ENCODE peak calls at places on chromosomes 4 and X, in nine cellular contexts. One of them, this sample, is unnamed.

GRCh38 chrX:84155938-84156337 is 32.1 kb downstream of the RPS6KA6 start:
- DNase-seq in CD4-positive, alpha-beta T cell: no peak
- DNase-seq in OCI-LY7: no peak
- DNase-seq in MCF 10A: peak
- DNase-seq in H9: no peak
- DNase-seq in body of pancreas: no peak
- DNase-seq in upper lobe of right lung: no peak
- DNase-seq in lower leg skin: no peak
- DNase-seq in AG04449: no peak
- DNase-seq in this sample: no peak

GRCh38 chr4:1058198-1058996 is 47.0 kb downstream of the FGFRL1 start:
- DNase-seq in CD4-positive, alpha-beta T cell: no peak
- DNase-seq in OCI-LY7: no peak
- DNase-seq in MCF 10A: no peak
- DNase-seq in H9: peak
- DNase-seq in body of pancreas: no peak
- DNase-seq in upper lobe of right lung: peak
- DNase-seq in lower leg skin: no peak
- DNase-seq in AG04449: no peak
- DNase-seq in this sample: no peak

GRCh38 chr4:17787315-17787714 is 5.9 kb upstream of the FAM184B start:
- DNase-seq in CD4-positive, alpha-beta T cell: no peak
- DNase-seq in OCI-LY7: no peak
- DNase-seq in MCF 10A: peak
- DNase-seq in H9: no peak
- DNase-seq in body of pancreas: no peak
- DNase-seq in upper lobe of right lung: no peak
- DNase-seq in lower leg skin: no peak
- DNase-seq in AG04449: no peak
- DNase-seq in this sample: no peak

GRCh38 chrX:63418211-63418610 is 67.1 kb upstream of the SPIN4 start:
- DNase-seq in CD4-positive, alpha-beta T cell: no peak
- DNase-seq in OCI-LY7: no peak
- DNase-seq in MCF 10A: no peak
- DNase-seq in H9: no peak
- DNase-seq in body of pancreas: no peak
- DNase-seq in upper lobe of right lung: no peak
- DNase-seq in lower leg skin: no peak
- DNase-seq in AG04449: no peak
- DNase-seq in this sample: no peak

GRCh38 chr4:163587867-163588266 is 93.4 kb downstream of the TMA16 start:
- DNase-seq in CD4-positive, alpha-beta T cell: no peak
- DNase-seq in OCI-LY7: peak
- DNase-seq in MCF 10A: no peak
- DNase-seq in H9: no peak
- DNase-seq in body of pancreas: no peak
- DNase-seq in upper lobe of right lung: no peak
- DNase-seq in lower leg skin: no peak
- DNase-seq in AG04449: no peak
- DNase-seq in this sample: no peak

GRCh38 chrX:16418650-16419049 is 231.3 kb upstream of the S100G start:
- DNase-seq in CD4-positive, alpha-beta T cell: no peak
- DNase-seq in OCI-LY7: no peak
- DNase-seq in MCF 10A: no peak
- DNase-seq in H9: no peak
- DNase-seq in body of pancreas: no peak
- DNase-seq in upper lobe of right lung: no peak
- DNase-seq in lower leg skin: no peak
- DNase-seq in AG04449: no peak
- DNase-seq in this sample: no peak

GRCh38 chr4:126346654-126347053 is 1031.9 kb downstream of the FAT4 start:
- DNase-seq in CD4-positive, alpha-beta T cell: no peak
- DNase-seq in OCI-LY7: no peak
- DNase-seq in MCF 10A: no peak
- DNase-seq in H9: no peak
- DNase-seq in body of pancreas: no peak
- DNase-seq in upper lobe of right lung: no peak
- DNase-seq in lower leg skin: no peak
- DNase-seq in AG04449: no peak
- DNase-seq in this sample: no peak

GRCh38 chrX:20061869-20062254 is 54.8 kb downstream of the MAP7D2 start:
- DNase-seq in CD4-positive, alpha-beta T cell: no peak
- DNase-seq in OCI-LY7: no peak
- DNase-seq in MCF 10A: peak
- DNase-seq in H9: no peak
- DNase-seq in body of pancreas: no peak
- DNase-seq in upper lobe of right lung: no peak
- DNase-seq in lower leg skin: no peak
- DNase-seq in AG04449: no peak
- DNase-seq in this sample: no peak

GRCh38 chr4:176044589-176044951 is 21.1 kb upstream of the WDR17 start:
- DNase-seq in CD4-positive, alpha-beta T cell: no peak
- DNase-seq in OCI-LY7: no peak
- DNase-seq in MCF 10A: no peak
- DNase-seq in H9: no peak
- DNase-seq in body of pancreas: no peak
- DNase-seq in upper lobe of right lung: no peak
- DNase-seq in lower leg skin: no peak
- DNase-seq in AG04449: no peak
- DNase-seq in this sample: no peak

GRCh38 chrX:88613338-88613737 is 133.7 kb upstream of the CPXCR1 start:
- DNase-seq in CD4-positive, alpha-beta T cell: no peak
- DNase-seq in OCI-LY7: no peak
- DNase-seq in MCF 10A: peak
- DNase-seq in H9: peak
- DNase-seq in body of pancreas: no peak
- DNase-seq in upper lobe of right lung: no peak
- DNase-seq in lower leg skin: no peak
- DNase-seq in AG04449: no peak
- DNase-seq in this sample: no peak

GRCh38 chr4:139554726-139555072 is 1.3 kb downstream of the SETD7 start:
- DNase-seq in CD4-positive, alpha-beta T cell: no peak
- DNase-seq in OCI-LY7: no peak
- DNase-seq in MCF 10A: no peak
- DNase-seq in H9: no peak
- DNase-seq in body of pancreas: no peak
- DNase-seq in upper lobe of right lung: no peak
- DNase-seq in lower leg skin: no peak
- DNase-seq in AG04449: no peak
- DNase-seq in this sample: no peak

GRCh38 chr4:112857461-112857860 is 192.0 kb upstream of the ANK2 start:
- DNase-seq in CD4-positive, alpha-beta T cell: no peak
- DNase-seq in OCI-LY7: no peak
- DNase-seq in MCF 10A: peak
- DNase-seq in H9: no peak
- DNase-seq in body of pancreas: peak
- DNase-seq in upper lobe of right lung: no peak
- DNase-seq in lower leg skin: peak
- DNase-seq in AG04449: peak
- DNase-seq in this sample: no peak

GRCh38 chr4:3426465-3427133 is 15.2 kb upstream of the HGFAC start:
- DNase-seq in CD4-positive, alpha-beta T cell: no peak
- DNase-seq in OCI-LY7: peak
- DNase-seq in MCF 10A: no peak
- DNase-seq in H9: no peak
- DNase-seq in body of pancreas: no peak
- DNase-seq in upper lobe of right lung: no peak
- DNase-seq in lower leg skin: no peak
- DNase-seq in AG04449: no peak
- DNase-seq in this sample: no peak

GRCh38 chrX:41027388-41027787 is 57.9 kb upstream of the USP9X start:
- DNase-seq in CD4-positive, alpha-beta T cell: no peak
- DNase-seq in OCI-LY7: no peak
- DNase-seq in MCF 10A: peak
- DNase-seq in H9: no peak
- DNase-seq in body of pancreas: no peak
- DNase-seq in upper lobe of right lung: no peak
- DNase-seq in lower leg skin: peak
- DNase-seq in AG04449: peak
- DNase-seq in this sample: no peak

GRCh38 chr4:87697272-87697671 is 47.2 kb downstream of the DMP1 start:
- DNase-seq in CD4-positive, alpha-beta T cell: no peak
- DNase-seq in OCI-LY7: no peak
- DNase-seq in MCF 10A: no peak
- DNase-seq in H9: no peak
- DNase-seq in body of pancreas: no peak
- DNase-seq in upper lobe of right lung: no peak
- DNase-seq in lower leg skin: no peak
- DNase-seq in AG04449: no peak
- DNase-seq in this sample: no peak

GRCh38 chr4:182246401-182247205 is 3.4 kb downstream of the TENM3 start:
- DNase-seq in CD4-positive, alpha-beta T cell: no peak
- DNase-seq in OCI-LY7: no peak
- DNase-seq in MCF 10A: peak
- DNase-seq in H9: no peak
- DNase-seq in body of pancreas: peak
- DNase-seq in upper lobe of right lung: no peak
- DNase-seq in lower leg skin: no peak
- DNase-seq in AG04449: no peak
- DNase-seq in this sample: peak

GRCh38 chr4:172356002-172356401 is 542.8 kb downstream of the GALNTL6 start:
- DNase-seq in CD4-positive, alpha-beta T cell: no peak
- DNase-seq in OCI-LY7: no peak
- DNase-seq in MCF 10A: no peak
- DNase-seq in H9: no peak
- DNase-seq in body of pancreas: no peak
- DNase-seq in upper lobe of right lung: no peak
- DNase-seq in lower leg skin: no peak
- DNase-seq in AG04449: no peak
- DNase-seq in this sample: no peak

GRCh38 chr4:158775091-158775651 is 6.3 kb downstream of the FNIP2 start:
- DNase-seq in CD4-positive, alpha-beta T cell: no peak
- DNase-seq in OCI-LY7: no peak
- DNase-seq in MCF 10A: peak
- DNase-seq in H9: no peak
- DNase-seq in body of pancreas: no peak
- DNase-seq in upper lobe of right lung: no peak
- DNase-seq in lower leg skin: peak
- DNase-seq in AG04449: no peak
- DNase-seq in this sample: no peak

DNA sequence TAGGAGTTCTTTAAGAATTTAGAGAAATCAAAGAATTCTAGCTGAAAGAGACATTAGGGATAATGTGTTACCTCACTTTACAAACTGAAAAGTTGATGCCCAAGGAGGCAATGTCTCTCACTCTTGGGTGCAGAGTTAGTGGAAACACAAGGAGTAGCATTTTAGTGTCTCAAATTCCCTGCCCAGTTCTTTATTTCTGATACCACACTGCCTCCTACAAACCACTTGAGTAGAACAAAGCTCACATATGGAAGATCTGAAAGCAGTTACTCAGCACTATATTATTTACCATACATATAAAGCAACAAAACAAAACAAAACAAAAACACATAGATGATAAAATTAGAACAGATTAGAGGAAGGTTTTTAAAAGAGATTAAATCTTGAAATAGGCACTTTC is 124.2 kb downstream of the REELD1 start:
- DNase-seq in CD4-positive, alpha-beta T cell: no peak
- DNase-seq in OCI-LY7: no peak
- DNase-seq in MCF 10A: no peak
- DNase-seq in H9: no peak
- DNase-seq in body of pancreas: no peak
- DNase-seq in upper lobe of right lung: no peak
- DNase-seq in lower leg skin: no peak
- DNase-seq in AG04449: no peak
- DNase-seq in this sample: no peak
- TF ChIP-seq CTCF in CD4-positive, alpha-beta T cell: no peak
- TF ChIP-seq CTCF in OCI-LY7: no peak
- TF ChIP-seq CTCF in MCF 10A: no peak
- TF ChIP-seq CTCF in H9: peak
- TF ChIP-seq CTCF in body of pancreas: no peak
- TF ChIP-seq CTCF in upper lobe of right lung: no peak
- TF ChIP-seq CTCF in lower leg skin: no peak
- TF ChIP-seq CTCF in AG04449: no peak
- TF ChIP-seq CTCF in this sample: no peak

GRCh38 chrX:46576458-46576857 is 2.9 kb downstream of the CHST7 start:
- DNase-seq in CD4-positive, alpha-beta T cell: no peak
- DNase-seq in OCI-LY7: no peak
- DNase-seq in MCF 10A: no peak
- DNase-seq in H9: no peak
- DNase-seq in body of pancreas: peak
- DNase-seq in upper lobe of right lung: no peak
- DNase-seq in lower leg skin: peak
- DNase-seq in AG04449: no peak
- DNase-seq in this sample: no peak
- TF ChIP-seq CTCF in CD4-positive, alpha-beta T cell: no peak
- TF ChIP-seq CTCF in OCI-LY7: no peak
- TF ChIP-seq CTCF in MCF 10A: no peak
- TF ChIP-seq CTCF in H9: no peak
- TF ChIP-seq CTCF in body of pancreas: no peak
- TF ChIP-seq CTCF in upper lobe of right lung: no peak
- TF ChIP-seq CTCF in lower leg skin: no peak
- TF ChIP-seq CTCF in AG04449: no peak
- TF ChIP-seq CTCF in this sample: no peak

GRCh38 chr4:7189475-7190277 is 2.7 kb upstream of the SORCS2 start:
- DNase-seq in CD4-positive, alpha-beta T cell: no peak
- DNase-seq in OCI-LY7: peak
- DNase-seq in MCF 10A: no peak
- DNase-seq in H9: peak
- DNase-seq in body of pancreas: peak
- DNase-seq in upper lobe of right lung: peak
- DNase-seq in lower leg skin: no peak
- DNase-seq in AG04449: no peak
- DNase-seq in this sample: no peak
- TF ChIP-seq CTCF in CD4-positive, alpha-beta T cell: no peak
- TF ChIP-seq CTCF in OCI-LY7: peak
- TF ChIP-seq CTCF in MCF 10A: no peak
- TF ChIP-seq CTCF in H9: peak
- TF ChIP-seq CTCF in body of pancreas: peak
- TF ChIP-seq CTCF in upper lobe of right lung: no peak
- TF ChIP-seq CTCF in lower leg skin: no peak
- TF ChIP-seq CTCF in AG04449: no peak
- TF ChIP-seq CTCF in this sample: no peak

DNA sequence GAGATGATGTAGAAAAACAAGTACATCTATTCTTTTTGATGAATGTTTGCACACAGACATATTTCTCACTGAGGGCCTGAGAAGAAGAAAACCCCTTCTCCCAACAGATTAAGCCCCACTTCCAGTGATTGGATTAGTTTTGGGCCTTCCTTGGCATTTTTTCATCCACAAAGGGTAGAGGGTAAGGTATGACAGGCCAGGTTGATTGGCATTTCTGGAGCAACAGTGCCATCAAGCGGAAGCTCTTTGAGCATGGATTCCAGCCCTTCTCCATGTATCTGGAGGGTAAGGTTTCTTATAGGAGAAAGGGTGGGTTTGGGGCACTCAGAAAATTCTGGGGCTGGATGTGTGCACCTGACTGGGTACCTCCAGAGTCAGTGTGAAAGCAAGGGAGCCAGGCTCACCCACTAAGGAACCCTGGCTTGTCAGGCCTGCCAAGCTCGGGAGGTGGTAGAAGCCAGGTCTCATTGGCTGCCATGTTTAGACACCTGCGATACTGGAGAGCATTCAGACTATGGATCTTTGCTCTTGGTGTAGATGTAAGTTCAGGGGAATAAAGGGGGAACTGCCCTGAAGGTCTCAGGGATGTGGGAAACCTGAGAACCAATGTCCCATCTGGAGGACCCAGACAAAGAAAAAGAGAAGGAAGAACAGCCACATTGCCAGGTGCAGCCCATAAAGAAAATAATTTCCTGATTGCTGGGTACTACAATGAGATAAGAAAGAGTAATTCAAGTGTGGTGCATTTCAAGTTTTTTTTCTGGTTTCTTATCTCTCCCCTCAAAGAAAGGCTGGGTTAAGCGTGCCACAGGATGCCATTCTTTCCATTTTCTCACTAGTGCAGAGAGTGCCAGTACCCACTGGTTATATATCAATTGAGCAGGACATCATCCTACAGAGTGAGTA is 222.3 kb upstream of the AGTR2 start:
- DNase-seq in CD4-positive, alpha-beta T cell: no peak
- DNase-seq in OCI-LY7: no peak
- DNase-seq in MCF 10A: peak
- DNase-seq in H9: no peak
- DNase-seq in body of pancreas: no peak
- DNase-seq in upper lobe of right lung: no peak
- DNase-seq in lower leg skin: no peak
- DNase-seq in AG04449: no peak
- DNase-seq in this sample: no peak
- TF ChIP-seq CTCF in CD4-positive, alpha-beta T cell: no peak
- TF ChIP-seq CTCF in OCI-LY7: no peak
- TF ChIP-seq CTCF in MCF 10A: peak
- TF ChIP-seq CTCF in H9: peak
- TF ChIP-seq CTCF in body of pancreas: peak
- TF ChIP-seq CTCF in upper lobe of right lung: no peak
- TF ChIP-seq CTCF in lower leg skin: no peak
- TF ChIP-seq CTCF in AG04449: no peak
- TF ChIP-seq CTCF in this sample: no peak

This sample was measured in mesothelial cell of epicardium.